ENCODE peak calls at places on chromosome X, in seven cellular contexts. V, T, K, A, Z, I and F are unnamed samples. For H3K4me1, the result is how much of the 10 kb centered on the place peaks cover.

GRCh38 chrX:45758738-45759397 is 558.2 kb upstream of the DIPK2B start:
- DNase-seq in A (no peak), I (peak), Z (no peak), T (peak), K (no peak), V (no peak), F (no peak)

GRCh38 chrX:22533898-22534297 is 261.2 kb downstream of the CBLL2 start:
- DNase-seq in V (no peak), K (no peak), Z (no peak), T (no peak), A (peak), I (no peak), F (no peak)

GRCh38 chrX:24241822-24242648 is 71.8 kb downstream of the SUPT20HL2 start:
- DNase-seq in K (no peak), I (no peak), T (peak), Z (peak), A (peak), V (peak), F (peak)

GRCh38 chrX:10233173-10233572 is 76.4 kb downstream of the CLCN4 start:
- DNase-seq in Z (no peak), A (no peak), I (no peak), K (no peak), T (no peak), V (no peak), F (no peak)

GRCh38 chrX:101136235-101136634 is 38.2 kb downstream of the CENPI start:
- DNase-seq in T (no peak), K (no peak), A (no peak), Z (no peak), V (no peak), I (peak), F (no peak)

GRCh38 chrX:153646620-153647373 is at the start of gene DUSP9:
- DNase-seq in K (peak), V (no peak), I (no peak), A (peak), T (no peak), Z (peak), F (no peak)

GRCh38 chrX:38717871-38718270 is 83.4 kb upstream of the MID1IP1 start:
- DNase-seq in A (peak), Z (peak), V (no peak), K (no peak), T (no peak), I (peak), F (no peak)

GRCh38 chrX:151680805-151681204 is 14.5 kb upstream of the PRRG3 start:
- DNase-seq in I (peak), K (no peak), Z (peak), A (peak), V (no peak), T (peak), F (peak)

GRCh38 chrX:53022381-53022780 is 26.2 kb upstream of the GPR173 start:
- DNase-seq in I (no peak), V (no peak), T (no peak), K (no peak), Z (no peak), A (no peak), F (no peak)

GRCh38 chrX:96027363-96027894 is 657.2 kb upstream of the DIAPH2 start:
- DNase-seq in V (no peak), Z (peak), T (no peak), I (no peak), K (no peak), A (no peak), F (no peak)

GRCh38 chrX:39499996-39500395 is 597.8 kb downstream of the BCOR start:
- DNase-seq in A (no peak), V (no peak), Z (peak), K (no peak), T (no peak), I (no peak), F (no peak)

GRCh38 chrX:129733335-129733734 is 5.4 kb upstream of the XPNPEP2 start:
- DNase-seq in I (no peak), K (no peak), A (no peak), Z (no peak), V (no peak), T (no peak), F (no peak)
- H3K4me1 ChIP-seq in I (under half), K (under half), A (under half), Z (under half), V (under half), T (under half), F (under half)

GRCh38 chrX:130885996-130886395 is 17.0 kb downstream of the ENOX2 start:
- DNase-seq in A (no peak), I (no peak), K (no peak), V (no peak), T (no peak), Z (no peak), F (no peak)
- H3K4me3 ChIP-seq in A (no peak), I (no peak), K (no peak), V (peak), T (no peak), Z (peak), F (no peak)

GRCh38 chrX:65035451-65035779 is 59.2 kb upstream of the ZC4H2 start:
- DNase-seq in Z (peak), V (peak), K (peak), A (peak), T (no peak), I (no peak), F (no peak)
- H3K27ac ChIP-seq in Z (peak), V (peak), K (peak), A (peak), T (peak), I (no peak), F (peak)

GRCh38 chrX:133307094-133307493 is 88.9 kb upstream of the TFDP3 start:
- DNase-seq in K (no peak), I (no peak), A (peak), Z (no peak), T (no peak), V (no peak), F (no peak)
- H3K4me1 ChIP-seq in K (under half), I (under half), A (half or more), Z (under half), T (under half), V (under half), F (under half)

GRCh38 chrX:48540480-48540879 is 966 bp downstream of the TBC1D25 start:
- DNase-seq in K (no peak), V (no peak), A (peak), T (no peak), I (no peak), Z (no peak), F (no peak)

GRCh38 chrX:48541140-48541814 is 1.8 kb downstream of the TBC1D25 start:
- DNase-seq in V (no peak), K (no peak), I (no peak), A (no peak), Z (no peak), T (no peak), F (no peak)

GRCh38 chrX:48538641-48539344 is 721 bp upstream of the TBC1D25 start:
- DNase-seq in Z (no peak), T (no peak), A (no peak), K (no peak), I (no peak), V (no peak), F (no peak)

GRCh38 chrX:48539345-48540014 is at the start of gene TBC1D25:
- DNase-seq in A (peak), I (peak), V (peak), K (peak), T (peak), Z (peak), F (peak)

DNA sequence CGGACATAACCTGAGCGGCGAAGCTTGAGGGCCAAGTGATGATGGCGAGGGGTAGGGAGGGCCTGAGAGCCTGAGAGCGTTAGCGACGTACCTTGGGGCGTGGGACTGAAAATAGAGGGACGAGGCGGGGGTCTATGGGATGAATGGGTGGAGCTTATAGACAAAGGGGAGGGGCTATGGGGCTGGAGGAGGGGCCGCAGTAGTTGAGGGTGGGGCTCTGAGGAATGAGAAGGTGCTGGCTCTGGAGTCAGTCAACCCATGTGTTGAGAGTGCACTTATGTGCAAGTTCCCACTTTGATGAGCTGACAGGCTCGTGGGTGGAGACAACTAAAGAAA is 469 bp downstream of the TBC1D25 start:
- DNase-seq in Z (peak), A (no peak), V (no peak), T (peak), I (peak), K (no peak), F (peak)
- H3K4me3 ChIP-seq in Z (peak), A (peak), V (peak), T (peak), I (peak), K (peak), F (peak)